ENCODE peak calls at places on chromosomes 6 and 20, in eight cellular contexts. K is thoracic aorta, R is activated B cell treated with CpG ODN at 0.5 μM for 24 hours, U is endothelial cell, H is left ventricle myocardium inferior, A is GM23338, Q is progenitor cell of endocrine pancreas, Z is transverse colon. D is an unnamed sample.

GRCh38 chr6:52454556-52454955 is 34.4 kb downstream of the EFHC1 start:
- DNase-seq in R (no peak), K (no peak), A (no peak), U (no peak), Z (no peak), H (no peak), Q (no peak), D (no peak)

GRCh38 chr6:158707120-158707519 is 57.3 kb downstream of the SYTL3 start:
- DNase-seq in H (peak), Z (peak), K (no peak), R (no peak), U (no peak), A (no peak), Q (no peak), D (no peak)

GRCh38 chr6:157029980-157030690 is 253.0 kb downstream of the ARID1B start:
- DNase-seq in R (no peak), A (no peak), K (no peak), Z (no peak), H (no peak), Q (no peak), U (no peak), D (no peak)

GRCh38 chr6:150549577-150550184 is 50.0 kb upstream of the PLEKHG1 start:
- DNase-seq in Z (no peak), K (no peak), A (no peak), U (no peak), H (no peak), Q (no peak), R (no peak), D (no peak)

GRCh38 chr6:77106992-77107391 is 356.3 kb downstream of the HTR1B start:
- DNase-seq in H (no peak), U (no peak), Q (no peak), Z (no peak), A (no peak), R (no peak), K (no peak), D (no peak)

GRCh38 chr6:56863366-56863765 is 91.5 kb upstream of the BEND6 start:
- DNase-seq in A (no peak), Q (no peak), Z (peak), U (no peak), R (no peak), H (no peak), K (no peak), D (no peak)

GRCh38 chr6:105137388-105137787 is 42.4 kb downstream of the POPDC3 start:
- DNase-seq in H (peak), Q (no peak), A (peak), K (no peak), U (no peak), R (no peak), Z (no peak), D (peak)

GRCh38 chr20:63698739-63699465 is 2.5 kb downstream of the TNFRSF6B start:
- DNase-seq in Q (no peak), R (no peak), A (no peak), H (no peak), K (no peak), Z (peak), U (peak), D (no peak)

GRCh38 chr6:69233195-69233524 is 563.6 kb downstream of the LMBRD1 start:
- DNase-seq in Z (no peak), Q (no peak), R (no peak), H (no peak), K (no peak), A (peak), U (no peak), D (no peak)

GRCh38 chr20:47789081-47789998 is 4.1 kb upstream of the SULF2 start:
- DNase-seq in Q (no peak), Z (no peak), H (no peak), K (no peak), A (no peak), U (no peak), R (no peak), D (peak)

GRCh38 chr6:114514153-114514552 is 171.3 kb upstream of the HS3ST5 start:
- DNase-seq in A (no peak), R (no peak), U (no peak), Z (no peak), Q (no peak), K (no peak), H (no peak), D (no peak)

GRCh38 chr20:41234546-41234945 is 83.0 kb downstream of the ZHX3 start:
- DNase-seq in Q (no peak), K (no peak), A (no peak), U (no peak), H (peak), Z (no peak), R (no peak), D (no peak)

GRCh38 chr20:34579936-34580587 is 21.5 kb downstream of the MAP1LC3A start:
- DNase-seq in Q (no peak), U (no peak), A (no peak), H (no peak), K (no peak), Z (peak), R (no peak), D (no peak)

GRCh38 chr6:51857134-51857533 is 230.3 kb downstream of the PKHD1 start:
- DNase-seq in A (no peak), Z (no peak), Q (no peak), H (no peak), R (no peak), K (no peak), U (no peak), D (no peak)

GRCh38 chr6:105587349-105588115 is 184.7 kb upstream of the PREP start:
- DNase-seq in A (no peak), U (no peak), H (no peak), Z (no peak), Q (no peak), K (no peak), R (no peak), D (no peak)

GRCh38 chr6:32047855-32048766 is 9.9 kb downstream of the CYP21A2 start:
- DNase-seq in K (no peak), U (peak), H (peak), R (peak), Z (peak), A (peak), Q (peak), D (peak)

GRCh38 chr20:41081276-41081814 is 52.7 kb downstream of the TOP1 start:
- DNase-seq in K (no peak), R (no peak), Q (no peak), Z (no peak), A (no peak), H (no peak), U (no peak), D (no peak)

GRCh38 chr6:146770965-146771735 is 172.4 kb downstream of the ADGB start:
- DNase-seq in Q (no peak), H (peak), U (peak), Z (peak), K (no peak), A (no peak), R (no peak), D (no peak)

GRCh38 chr20:362271-363254 is 15.7 kb downstream of the NRSN2 start:
- DNase-seq in A (peak), H (peak), R (no peak), Q (no peak), U (no peak), K (peak), Z (peak), D (no peak)

GRCh38 chr6:77383026-77383425 is 80.3 kb downstream of the HTR1B start:
- DNase-seq in R (no peak), Q (no peak), A (no peak), U (no peak), Z (no peak), H (no peak), K (no peak), D (no peak)

GRCh38 chr20:12053348-12053747 is 135.7 kb downstream of the BTBD3 start:
- DNase-seq in Z (no peak), Q (no peak), R (no peak), A (peak), K (no peak), H (no peak), U (peak), D (no peak)

GRCh38 chr6:49556429-49556837 is 6.0 kb downstream of the C6orf141 start:
- DNase-seq in Q (no peak), Z (peak), K (no peak), A (peak), U (no peak), H (no peak), R (no peak), D (no peak)

GRCh38 chr20:10540636-10541493 is 105.8 kb downstream of the SLX4IP start:
- DNase-seq in Z (no peak), R (no peak), A (no peak), K (no peak), Q (no peak), H (no peak), U (no peak), D (no peak)

GRCh38 chr20:58179083-58179431 is 49.4 kb downstream of the ANKRD60 start:
- DNase-seq in U (no peak), K (no peak), R (no peak), A (no peak), Q (no peak), Z (no peak), H (no peak), D (no peak)

GRCh38 chr6:158076548-158076947 is 91.5 kb downstream of the SERAC1 start:
- DNase-seq in H (no peak), K (no peak), Z (no peak), R (no peak), Q (no peak), A (no peak), U (no peak), D (no peak)

GRCh38 chr6:72286911-72287311 is 335.0 kb upstream of the KCNQ5 start:
- DNase-seq in K (no peak), H (no peak), Z (no peak), U (no peak), R (no peak), Q (no peak), A (no peak), D (no peak)

GRCh38 chr6:11613858-11614257 is 76.3 kb downstream of the TMEM170B start:
- DNase-seq in Z (no peak), U (no peak), A (no peak), Q (no peak), H (no peak), K (no peak), R (no peak), D (no peak)

GRCh38 chr6:128981716-128982115 is 98.8 kb downstream of the LAMA2 start:
- DNase-seq in H (no peak), Q (no peak), U (no peak), Z (no peak), A (no peak), R (no peak), K (no peak), D (no peak)

GRCh38 chr6:99614430-99615161 is 8.0 kb downstream of the PRDM13 start:
- DNase-seq in H (no peak), U (no peak), A (peak), K (no peak), Z (peak), R (no peak), Q (no peak), D (peak)

GRCh38 chr6:93394471-93394870 is 24.9 kb downstream of the EPHA7 start:
- DNase-seq in H (no peak), A (no peak), Q (no peak), R (no peak), K (no peak), U (no peak), Z (no peak), D (no peak)

GRCh38 chr20:38833857-38834164 is 28.3 kb downstream of the PPP1R16B start:
- DNase-seq in Q (no peak), Z (no peak), R (no peak), K (no peak), H (no peak), A (no peak), U (no peak), D (no peak)

GRCh38 chr6:166779381-166779780 is 152.3 kb upstream of the RPS6KA2 start:
- DNase-seq in H (no peak), Z (no peak), Q (no peak), R (no peak), K (no peak), A (no peak), U (no peak), D (no peak)

GRCh38 chr6:157468574-157468973 is 87.6 kb downstream of the ZDHHC14 start:
- DNase-seq in R (no peak), H (no peak), Q (no peak), K (no peak), U (no peak), Z (no peak), A (no peak), D (no peak)

GRCh38 chr6:85449388-85449817 is 480 bp upstream of the NT5E start:
- DNase-seq in Q (no peak), U (no peak), Z (peak), R (no peak), H (no peak), K (no peak), A (peak), D (no peak)

GRCh38 chr6:138509371-138509770 is 10.1 kb upstream of the NHSL1 start:
- DNase-seq in H (peak), R (no peak), A (peak), Z (peak), K (no peak), Q (no peak), U (peak), D (peak)

GRCh38 chr6:68718379-68719073 is 83.4 kb downstream of the ADGRB3 start:
- DNase-seq in Z (no peak), A (no peak), Q (no peak), H (no peak), R (no peak), K (no peak), U (no peak), D (no peak)

GRCh38 chr6:25902071-25902470 is 28.0 kb upstream of the SLC17A3 start:
- DNase-seq in A (no peak), Z (no peak), R (no peak), Q (no peak), U (no peak), H (no peak), K (no peak), D (no peak)

GRCh38 chr20:24577271-24577909 is 108.0 kb downstream of the SYNDIG1 start:
- DNase-seq in K (no peak), Q (no peak), R (no peak), U (no peak), A (no peak), H (no peak), Z (no peak), D (peak)

GRCh38 chr6:11241793-11242201 is 9.3 kb upstream of the NEDD9 start:
- DNase-seq in R (no peak), Z (peak), Q (peak), H (peak), U (peak), A (peak), K (peak), D (peak)

GRCh38 chr6:15818044-15818443 is 155.2 kb upstream of the DTNBP1 start:
- DNase-seq in Z (no peak), Q (no peak), R (no peak), H (no peak), K (no peak), A (no peak), U (no peak), D (no peak)

GRCh38 chr6:15819226-15819625 is 156.4 kb upstream of the DTNBP1 start:
- DNase-seq in H (no peak), U (no peak), Z (no peak), A (no peak), K (no peak), R (no peak), Q (no peak), D (no peak)

GRCh38 chr6:15817100-15817499 is 154.3 kb upstream of the DTNBP1 start:
- DNase-seq in Q (no peak), H (no peak), R (no peak), Z (no peak), K (no peak), A (no peak), U (no peak), D (no peak)

GRCh38 chr6:15819841-15820240 is 157.0 kb upstream of the DTNBP1 start:
- DNase-seq in K (no peak), U (no peak), R (no peak), A (no peak), H (no peak), Q (no peak), Z (no peak), D (no peak)

GRCh38 chr6:15818491-15818890 is 155.7 kb upstream of the DTNBP1 start:
- DNase-seq in A (no peak), Q (no peak), K (no peak), H (no peak), Z (no peak), R (no peak), U (no peak), D (no peak)
- TF ChIP-seq CTCF in A (no peak), Q (no peak), K (no peak), H (no peak), Z (no peak), R (no peak), U (no peak), D (no peak)

DNA sequence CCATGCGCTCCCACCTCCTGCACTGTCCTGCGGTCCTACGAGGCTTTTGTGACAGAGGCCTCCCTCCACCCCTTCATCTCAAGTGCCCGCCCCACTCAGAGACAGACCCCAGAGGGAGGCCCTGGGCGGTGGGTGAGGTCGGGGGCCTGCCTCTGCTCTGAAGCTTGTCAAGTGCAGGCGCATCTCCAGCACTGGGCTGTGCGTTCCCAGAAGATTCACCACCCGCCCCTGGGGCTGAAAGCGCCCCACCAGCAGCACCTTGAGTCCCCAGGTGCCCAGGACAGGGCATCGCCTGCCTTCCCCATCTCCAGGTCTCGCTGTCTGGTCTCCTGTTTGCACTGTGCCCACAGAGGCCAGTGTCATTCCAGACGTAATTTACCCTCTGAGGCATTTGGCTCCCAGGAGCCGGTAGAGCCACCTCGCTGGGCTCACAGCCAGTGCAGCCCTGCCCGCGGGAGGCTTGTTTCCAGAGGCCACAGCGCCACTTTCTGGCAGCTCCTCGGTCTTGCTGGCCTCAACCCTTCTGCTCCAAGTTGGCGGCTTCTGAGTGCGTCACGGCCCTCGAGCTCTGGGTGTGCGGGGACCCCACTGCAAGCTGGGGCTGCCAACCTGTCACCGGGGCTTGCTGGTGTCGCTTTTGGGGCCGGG is 191.1 kb downstream of the TAF4 start:
- DNase-seq in Z (no peak), R (no peak), U (peak), H (peak), Q (no peak), A (peak), K (no peak), D (peak)
- TF ChIP-seq CTCF in Z (no peak), R (no peak), U (no peak), H (peak), Q (no peak), A (peak), K (no peak), D (peak)

DNA sequence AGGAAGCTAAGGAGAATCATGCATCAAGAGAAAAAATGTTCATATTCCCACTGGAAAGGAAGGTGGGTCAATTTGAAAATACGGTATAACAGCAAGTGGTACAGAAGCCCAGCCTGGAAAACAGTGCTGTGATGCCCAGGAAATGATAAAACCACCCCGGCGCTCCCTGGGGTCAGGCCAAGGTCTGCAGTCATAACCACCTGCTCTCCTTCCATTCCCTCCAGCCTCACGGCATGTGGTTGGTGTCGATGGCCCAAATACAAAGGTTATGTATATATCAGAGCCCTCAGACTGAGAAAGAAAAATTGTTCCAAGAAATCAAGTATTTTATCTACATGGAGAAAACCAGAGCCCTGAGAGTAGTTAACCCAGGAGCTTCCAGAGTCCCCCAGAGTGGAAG is 208.1 kb upstream of the CDYL start:
- DNase-seq in A (no peak), Z (no peak), Q (no peak), K (no peak), U (no peak), H (no peak), R (no peak), D (no peak)
- TF ChIP-seq CTCF in A (no peak), Z (no peak), Q (no peak), K (no peak), U (no peak), H (no peak), R (no peak), D (no peak)

GRCh38 chr6:42136508-42137191 is 5.8 kb downstream of the C6orf132 start:
- DNase-seq in U (peak), H (no peak), K (no peak), Q (no peak), Z (peak), A (peak), R (peak), D (peak)
- TF ChIP-seq CTCF in U (peak), H (no peak), K (no peak), Q (peak), Z (no peak), A (peak), R (no peak), D (peak)

GRCh38 chr6:3147914-3148757 is 9.2 kb downstream of the TUBB2A start:
- DNase-seq in R (no peak), Q (no peak), Z (no peak), H (no peak), A (no peak), K (no peak), U (no peak), D (no peak)

GRCh38 chr6:3152689-3153088 is 4.7 kb downstream of the TUBB2A start:
- DNase-seq in R (no peak), U (no peak), H (no peak), Z (no peak), A (no peak), K (no peak), Q (no peak), D (no peak)

GRCh38 chr6:3157151-3157933 is at the start of gene TUBB2A:
- DNase-seq in Z (peak), A (peak), Q (peak), R (peak), U (peak), H (peak), K (no peak), D (peak)

GRCh38 chr6:3151705-3152104 is 5.6 kb downstream of the TUBB2A start:
- DNase-seq in U (no peak), A (no peak), Z (no peak), R (no peak), K (no peak), Q (no peak), H (no peak), D (no peak)
- TF ChIP-seq CTCF in U (no peak), A (no peak), Z (no peak), R (no peak), K (no peak), Q (no peak), H (no peak), D (no peak)

DNA sequence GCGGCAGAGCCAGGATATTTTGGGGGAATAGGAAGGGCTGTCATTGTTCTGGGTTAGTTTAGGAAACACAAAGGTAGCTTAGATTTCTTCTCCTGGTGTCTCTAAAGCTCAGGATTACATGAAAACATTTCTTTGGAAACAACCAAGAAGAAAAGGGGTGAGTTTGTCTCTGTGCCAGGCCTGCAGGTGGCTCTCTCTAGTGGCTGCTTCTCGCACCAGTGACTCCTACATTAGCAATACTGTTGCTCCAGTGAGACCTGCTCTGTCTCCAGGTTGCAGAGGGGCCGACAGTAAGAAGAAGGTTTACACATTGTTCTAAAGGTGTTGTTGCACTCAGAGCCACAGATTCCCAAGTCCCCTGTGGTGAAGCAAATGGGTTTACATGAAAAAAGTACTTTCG is 104.6 kb upstream of the GLP1R start:
- DNase-seq in K (no peak), A (peak), Z (no peak), R (no peak), H (no peak), Q (no peak), U (no peak), D (no peak)
- TF ChIP-seq CTCF in K (no peak), A (peak), Z (no peak), R (no peak), H (no peak), Q (no peak), U (no peak), D (peak)

GRCh38 chr6:27517928-27518787 is 45.3 kb upstream of the ZNF184 start:
- DNase-seq in Z (no peak), Q (no peak), U (no peak), K (no peak), H (no peak), A (no peak), R (no peak), D (no peak)
- TF ChIP-seq CTCF in Z (no peak), Q (no peak), U (no peak), K (no peak), H (no peak), A (no peak), R (no peak), D (no peak)

DNA sequence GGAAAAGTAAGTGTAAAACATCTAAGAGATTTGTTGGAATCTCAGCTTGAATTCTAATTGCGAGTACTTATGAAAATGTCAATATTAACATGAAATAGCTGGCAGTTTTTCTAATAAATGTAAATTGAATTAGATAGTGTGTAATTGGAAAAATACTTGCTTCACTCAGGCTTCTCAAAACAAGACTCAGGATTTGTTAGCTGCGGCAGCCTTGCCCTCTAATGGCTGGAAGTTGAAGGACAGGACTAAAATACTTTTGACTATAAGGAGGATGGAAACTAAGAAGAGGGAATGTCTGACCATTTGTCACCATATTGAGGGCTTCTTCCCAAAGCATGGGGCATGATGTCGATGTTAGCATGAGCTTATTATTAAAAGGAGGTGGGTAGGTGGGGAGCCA is 227.0 kb downstream of the UST start:
- DNase-seq in Q (no peak), R (no peak), K (no peak), A (peak), Z (no peak), H (no peak), U (no peak), D (peak)
- TF ChIP-seq CTCF in Q (peak), R (no peak), K (peak), A (peak), Z (peak), H (peak), U (peak), D (peak)